ENCODE peak calls at places on chromosomes 3 and 15, in six cellular contexts. One of them, this sample, is unnamed.

GRCh38 chr3:53513556-53514190 is 19.3 kb downstream of the CACNA1D start:
- DNase-seq in endodermal cell: no peak
- DNase-seq in HuH-7.5: no peak
- DNase-seq in activated naive CD4-positive, alpha-beta T cell treated with anti-CD3 and anti-CD28 coated beads, Interleukin-2, amount 50 U/mL, for 16 hours: no peak
- DNase-seq in central memory CD4-positive, alpha-beta T cell: no peak
- DNase-seq in HCT116: peak
- DNase-seq in this sample: no peak

GRCh38 chr15:50911641-50912040 is 3.2 kb downstream of the AP4E1 start:
- DNase-seq in endodermal cell: no peak
- DNase-seq in HuH-7.5: no peak
- DNase-seq in activated naive CD4-positive, alpha-beta T cell treated with anti-CD3 and anti-CD28 coated beads, Interleukin-2, amount 50 U/mL, for 16 hours: no peak
- DNase-seq in central memory CD4-positive, alpha-beta T cell: no peak
- DNase-seq in HCT116: no peak
- DNase-seq in this sample: no peak

GRCh38 chr3:72625616-72626337 is 222.5 kb downstream of the SHQ1 start:
- DNase-seq in endodermal cell: no peak
- DNase-seq in HuH-7.5: no peak
- DNase-seq in activated naive CD4-positive, alpha-beta T cell treated with anti-CD3 and anti-CD28 coated beads, Interleukin-2, amount 50 U/mL, for 16 hours: no peak
- DNase-seq in central memory CD4-positive, alpha-beta T cell: no peak
- DNase-seq in HCT116: no peak
- DNase-seq in this sample: no peak

GRCh38 chr3:126570103-126570541 is 11.4 kb upstream of the C3orf22 start:
- DNase-seq in endodermal cell: peak
- DNase-seq in HuH-7.5: no peak
- DNase-seq in activated naive CD4-positive, alpha-beta T cell treated with anti-CD3 and anti-CD28 coated beads, Interleukin-2, amount 50 U/mL, for 16 hours: no peak
- DNase-seq in central memory CD4-positive, alpha-beta T cell: no peak
- DNase-seq in HCT116: no peak
- DNase-seq in this sample: no peak

GRCh38 chr3:105108823-105109222 is 257.9 kb upstream of the ALCAM start:
- DNase-seq in endodermal cell: no peak
- DNase-seq in HuH-7.5: no peak
- DNase-seq in activated naive CD4-positive, alpha-beta T cell treated with anti-CD3 and anti-CD28 coated beads, Interleukin-2, amount 50 U/mL, for 16 hours: no peak
- DNase-seq in central memory CD4-positive, alpha-beta T cell: no peak
- DNase-seq in HCT116: no peak
- DNase-seq in this sample: no peak

GRCh38 chr3:114446605-114447004 is 152.8 kb downstream of the TIGIT start:
- DNase-seq in endodermal cell: no peak
- DNase-seq in HuH-7.5: no peak
- DNase-seq in activated naive CD4-positive, alpha-beta T cell treated with anti-CD3 and anti-CD28 coated beads, Interleukin-2, amount 50 U/mL, for 16 hours: no peak
- DNase-seq in central memory CD4-positive, alpha-beta T cell: no peak
- DNase-seq in HCT116: no peak
- DNase-seq in this sample: no peak

GRCh38 chr3:111218615-111219014 is 147.0 kb downstream of the NECTIN3 start:
- DNase-seq in endodermal cell: no peak
- DNase-seq in HuH-7.5: no peak
- DNase-seq in activated naive CD4-positive, alpha-beta T cell treated with anti-CD3 and anti-CD28 coated beads, Interleukin-2, amount 50 U/mL, for 16 hours: no peak
- DNase-seq in central memory CD4-positive, alpha-beta T cell: no peak
- DNase-seq in HCT116: no peak
- DNase-seq in this sample: no peak

GRCh38 chr15:65957451-65957850 is 88.2 kb downstream of the RAB11A start:
- DNase-seq in endodermal cell: no peak
- DNase-seq in HuH-7.5: no peak
- DNase-seq in activated naive CD4-positive, alpha-beta T cell treated with anti-CD3 and anti-CD28 coated beads, Interleukin-2, amount 50 U/mL, for 16 hours: no peak
- DNase-seq in central memory CD4-positive, alpha-beta T cell: no peak
- DNase-seq in HCT116: no peak
- DNase-seq in this sample: no peak

GRCh38 chr3:141262306-141262705 is 30.7 kb downstream of the PXYLP1 start:
- DNase-seq in endodermal cell: no peak
- DNase-seq in HuH-7.5: no peak
- DNase-seq in activated naive CD4-positive, alpha-beta T cell treated with anti-CD3 and anti-CD28 coated beads, Interleukin-2, amount 50 U/mL, for 16 hours: no peak
- DNase-seq in central memory CD4-positive, alpha-beta T cell: no peak
- DNase-seq in HCT116: no peak
- DNase-seq in this sample: no peak

GRCh38 chr15:52360229-52361203 is 64.9 kb upstream of the MYO5C start:
- DNase-seq in endodermal cell: no peak
- DNase-seq in HuH-7.5: no peak
- DNase-seq in activated naive CD4-positive, alpha-beta T cell treated with anti-CD3 and anti-CD28 coated beads, Interleukin-2, amount 50 U/mL, for 16 hours: no peak
- DNase-seq in central memory CD4-positive, alpha-beta T cell: no peak
- DNase-seq in HCT116: no peak
- DNase-seq in this sample: no peak

GRCh38 chr15:38885001-38885400 is 320.4 kb upstream of the RASGRP1 start:
- DNase-seq in endodermal cell: no peak
- DNase-seq in HuH-7.5: no peak
- DNase-seq in activated naive CD4-positive, alpha-beta T cell treated with anti-CD3 and anti-CD28 coated beads, Interleukin-2, amount 50 U/mL, for 16 hours: no peak
- DNase-seq in central memory CD4-positive, alpha-beta T cell: no peak
- DNase-seq in HCT116: no peak
- DNase-seq in this sample: no peak

GRCh38 chr3:133112666-133113065 is 74.5 kb downstream of the TMEM108 start:
- DNase-seq in endodermal cell: no peak
- DNase-seq in HuH-7.5: no peak
- DNase-seq in activated naive CD4-positive, alpha-beta T cell treated with anti-CD3 and anti-CD28 coated beads, Interleukin-2, amount 50 U/mL, for 16 hours: no peak
- DNase-seq in central memory CD4-positive, alpha-beta T cell: no peak
- DNase-seq in HCT116: no peak
- DNase-seq in this sample: no peak

GRCh38 chr15:82132742-82133141 is 86.9 kb upstream of the MEX3B start:
- DNase-seq in endodermal cell: no peak
- DNase-seq in HuH-7.5: no peak
- DNase-seq in activated naive CD4-positive, alpha-beta T cell treated with anti-CD3 and anti-CD28 coated beads, Interleukin-2, amount 50 U/mL, for 16 hours: no peak
- DNase-seq in central memory CD4-positive, alpha-beta T cell: no peak
- DNase-seq in HCT116: no peak
- DNase-seq in this sample: no peak

GRCh38 chr3:113097821-113098516 is 107.2 kb downstream of the GTPBP8 start:
- DNase-seq in endodermal cell: no peak
- DNase-seq in HuH-7.5: no peak
- DNase-seq in activated naive CD4-positive, alpha-beta T cell treated with anti-CD3 and anti-CD28 coated beads, Interleukin-2, amount 50 U/mL, for 16 hours: no peak
- DNase-seq in central memory CD4-positive, alpha-beta T cell: no peak
- DNase-seq in HCT116: peak
- DNase-seq in this sample: no peak

This sample was measured in pancreas.